ENCODE peak calls at places on chromosomes 13 and 19, in four cellular contexts. D is brain microvascular endothelial cell, R is esophagus squamous epithelium, C is ascending aorta. J is an unnamed sample.

GRCh38 chr19:48964205-48965032 is 690 bp upstream of the FTL start:
- DNase-seq in D (peak; percentile 45), R (no peak), C (no peak), J (no peak)

GRCh38 chr13:98014766-98015165 is 61.3 kb downstream of the IPO5 start:
- DNase-seq in D (peak; percentile 49), R (no peak), C (no peak), J (peak; percentile 15)

GRCh38 chr19:50723069-50723468 is at the start of gene CLEC11A:
- DNase-seq in D (peak; percentile 52), R (no peak), C (no peak), J (no peak)

GRCh38 chr13:40149611-40150283 is 494.3 kb downstream of the COG6 start:
- DNase-seq in D (peak; percentile 86), R (no peak), C (peak; percentile 75), J (peak; percentile 59)

GRCh38 chr13:23550164-23550563 is 20.0 kb upstream of the TNFRSF19 start:
- DNase-seq in D (no peak), R (no peak), C (no peak), J (no peak)

GRCh38 chr13:110813646-110814624 is 100.4 kb downstream of the ING1 start:
- DNase-seq in D (no peak), R (no peak), C (no peak), J (no peak)

GRCh38 chr13:39106216-39106995 is 68.2 kb downstream of the NHLRC3 start:
- DNase-seq in D (no peak), R (no peak), C (no peak), J (no peak)

GRCh38 chr13:33859691-33860303 is 41.8 kb downstream of the RFC3 start:
- DNase-seq in D (no peak), R (no peak), C (no peak), J (peak; percentile 45)

GRCh38 chr13:97434417-97435296 is 688 bp downstream of the RAP2A start:
- DNase-seq in D (peak; percentile 34), R (peak; percentile 25), C (peak; percentile 73), J (no peak)

GRCh38 chr19:27974082-27974513 is 1238.9 kb downstream of the UQCRFS1 start:
- DNase-seq in D (peak; percentile 4), R (no peak), C (no peak), J (no peak)

GRCh38 chr13:20647758-20648157 is 55.7 kb upstream of the IL17D start:
- DNase-seq in D (no peak), R (no peak), C (no peak), J (no peak)

GRCh38 chr19:6828698-6829633 is 56.5 kb downstream of the VAV1 start:
- DNase-seq in D (no peak), R (no peak), C (no peak), J (peak; percentile 51)

GRCh38 chr13:92591117-92591516 is 635.5 kb upstream of the GPC6 start:
- DNase-seq in D (no peak), R (no peak), C (no peak), J (no peak)

GRCh38 chr13:42547615-42548014 is 26.3 kb upstream of the TNFSF11 start:
- DNase-seq in D (no peak), R (no peak), C (no peak), J (no peak)

GRCh38 chr19:6738726-6739389 is 622 bp upstream of the TRIP10 start:
- DNase-seq in D (no peak), R (no peak), C (peak; percentile 69), J (no peak)

GRCh38 chr19:55809381-55810058 is 22.3 kb downstream of the NLRP11 start:
- DNase-seq in D (peak; percentile 32), R (peak; percentile 21), C (peak; percentile 62), J (no peak)

GRCh38 chr19:29526730-29527499 is 1.1 kb downstream of the VSTM2B start:
- DNase-seq in D (no peak), R (no peak), C (no peak), J (no peak)

GRCh38 chr19:33373701-33374405 is at the start of gene CEBPG:
- DNase-seq in D (no peak), R (no peak), C (no peak), J (peak; percentile 70)

GRCh38 chr13:74210693-74211393 is 76.6 kb upstream of the KLF12 start:
- DNase-seq in D (peak; percentile 98), R (no peak), C (peak; percentile 89), J (peak; percentile 8)

GRCh38 chr13:99062593-99062992 is 84.7 kb upstream of the DOCK9 start:
- DNase-seq in D (peak; percentile 42), R (no peak), C (no peak), J (peak; percentile 30)

GRCh38 chr13:36297259-36297599 is 385 bp downstream of the CCDC169 start:
- DNase-seq in D (no peak), R (no peak), C (no peak), J (peak; percentile 28)

GRCh38 chr19:12872941-12873890 is 8.0 kb downstream of the DNASE2 start:
- DNase-seq in D (peak; percentile 52), R (no peak), C (no peak), J (peak; percentile 94)

GRCh38 chr19:39915848-39916215 is 18.6 kb downstream of the FCGBP start:
- DNase-seq in D (no peak), R (no peak), C (no peak), J (no peak)

GRCh38 chr13:20181180-20181579 is 11.6 kb downstream of the GJB2 start:
- DNase-seq in D (no peak), R (no peak), C (no peak), J (no peak)

GRCh38 chr19:17719730-17720486 is 628 bp downstream of the MAP1S start:
- DNase-seq in D (no peak), R (no peak), C (no peak), J (peak; percentile 76)

GRCh38 chr13:80195649-80196048 is 145.3 kb downstream of the SPRY2 start:
- DNase-seq in D (no peak), R (no peak), C (no peak), J (no peak)

GRCh38 chr19:6723738-6724137 is 3.3 kb upstream of the C3 start:
- DNase-seq in D (no peak), R (no peak), C (no peak), J (no peak)

GRCh38 chr13:20127563-20128458 is 33.0 kb downstream of the GJA3 start:
- DNase-seq in D (no peak), R (no peak), C (peak; percentile 83), J (no peak)

GRCh38 chr13:29754486-29754806 is 96.0 kb downstream of the UBL3 start:
- DNase-seq in D (peak; percentile 45), R (no peak), C (no peak), J (no peak)

GRCh38 chr19:2226051-2226839 is 9.9 kb downstream of the PLEKHJ1 start:
- DNase-seq in D (no peak), R (no peak), C (no peak), J (no peak)

GRCh38 chr13:63389756-63390155 is 1974.1 kb upstream of the PCDH20 start:
- DNase-seq in D (no peak), R (no peak), C (no peak), J (no peak)

GRCh38 chr19:15379083-15379995 is at the start of gene AKAP8:
- DNase-seq in D (peak; percentile 98), R (peak; percentile 88), C (peak; percentile 99), J (peak; percentile 100)
- TF ChIP-seq CTCF in D (no peak), R (no peak), C (no peak), J (no peak)

GRCh38 chr19:3362217-3362907 is 4.0 kb upstream of the NFIC start:
- DNase-seq in D (no peak), R (no peak), C (no peak), J (no peak)
- H3K27ac ChIP-seq in D (no peak overlapping the region), R (peak overlapping the region; percentile 99), C (peak overlapping the region; percentile 94), J (peak overlapping the region; percentile 93)

DNA sequence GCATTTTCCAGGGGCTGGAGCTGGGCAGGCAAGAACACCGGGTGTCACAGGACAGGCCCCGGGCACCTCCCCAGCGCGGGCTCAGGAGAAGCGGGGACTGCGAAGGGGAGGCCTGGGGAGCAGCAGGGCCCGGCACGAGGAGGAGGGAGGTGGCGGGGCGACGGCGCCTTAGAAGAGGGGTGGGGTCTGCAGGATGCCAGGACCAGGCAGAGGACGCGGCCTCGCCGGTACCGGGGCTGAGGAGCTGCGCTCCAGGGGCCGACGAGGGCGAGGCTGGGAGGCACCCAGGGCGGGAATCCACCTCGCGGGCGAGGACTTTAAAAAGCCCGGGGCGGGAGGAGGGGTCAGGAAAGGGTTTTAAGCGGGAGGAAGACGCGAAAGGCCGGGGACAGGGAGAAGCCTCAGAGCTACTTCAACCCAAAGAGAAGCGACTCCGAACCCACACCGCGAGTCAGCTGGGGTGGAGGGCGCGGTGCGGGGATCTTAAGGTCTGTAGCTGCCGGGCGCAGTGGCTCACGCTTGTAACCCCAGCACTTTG is 665 bp downstream of the ZNF347 start:
- DNase-seq in D (no peak), R (no peak), C (peak; percentile 65), J (peak; percentile 30)
- TF ChIP-seq CTCF in D (no peak), R (no peak), C (no peak), J (no peak)

DNA sequence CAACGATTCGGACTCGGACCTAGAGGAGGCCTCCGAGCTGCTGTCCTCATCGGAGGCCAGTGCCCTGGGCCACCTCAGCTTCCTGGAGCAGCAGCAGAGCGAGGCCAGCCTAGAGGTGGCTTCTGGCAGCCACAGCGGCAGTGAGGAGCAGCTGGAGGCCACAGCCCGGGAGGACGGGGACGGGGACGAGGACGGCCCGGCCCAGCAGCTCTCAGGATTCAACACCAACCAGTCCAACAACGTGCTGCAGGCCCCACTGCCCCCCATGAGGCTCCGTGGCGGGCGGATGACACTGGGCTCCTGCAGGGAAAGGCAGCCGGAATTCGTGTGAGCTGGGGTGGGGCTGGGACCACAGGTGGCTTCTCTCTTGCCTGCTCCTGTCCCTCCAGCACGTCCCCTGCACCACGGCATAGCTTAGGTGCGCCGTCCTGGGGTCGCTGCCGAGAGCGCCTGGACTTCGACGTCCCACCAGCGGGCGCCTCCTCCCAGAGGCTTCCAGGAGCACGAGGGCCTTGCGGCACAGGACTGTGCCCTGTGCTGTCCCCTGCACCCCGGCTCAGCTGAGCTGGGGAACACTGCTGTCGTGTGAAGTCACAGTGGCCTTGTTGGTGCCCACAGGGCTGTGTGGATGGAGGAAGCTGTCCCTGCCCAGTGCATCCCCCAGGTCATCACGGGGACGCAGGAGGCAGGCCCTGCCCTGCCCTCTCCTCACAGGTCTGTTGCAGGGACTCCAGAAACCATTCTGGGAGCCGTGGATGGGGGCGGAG is 9.3 kb downstream of the POLR2E start:
- DNase-seq in D (no peak), R (no peak), C (no peak), J (no peak)
- H3K27ac ChIP-seq in D (no peak overlapping the region), R (no peak overlapping the region), C (no peak overlapping the region), J (peak overlapping the region; percentile 84)

DNA sequence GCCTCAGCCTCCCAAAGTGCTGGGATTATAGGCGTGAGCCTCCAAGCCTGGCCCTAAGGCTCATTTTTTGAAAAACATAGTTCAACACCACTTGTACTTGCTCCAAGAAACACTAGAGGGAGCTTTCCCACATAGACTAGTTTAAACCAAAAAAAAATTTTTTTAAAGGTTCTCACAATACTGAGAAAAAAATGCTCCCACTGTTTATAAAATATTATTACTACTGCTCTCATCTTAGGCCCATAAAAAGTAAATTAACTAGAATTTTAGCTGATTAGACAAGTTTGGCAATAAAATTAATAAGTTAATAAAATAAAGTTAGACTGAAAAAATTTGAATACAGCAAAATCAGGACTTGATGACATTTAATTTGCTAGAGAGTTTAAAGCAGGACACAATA is 109.5 kb downstream of the TBC1D4 start:
- DNase-seq in D (peak; percentile 48), R (no peak), C (no peak), J (peak; percentile 50)
- TF ChIP-seq CTCF in D (peak; percentile 63), R (peak; percentile 75), C (peak; percentile 73), J (peak; percentile 78)

GRCh38 chr19:16125738-16126495 is 14.2 kb downstream of the RAB8A start:
- DNase-seq in D (no peak), R (no peak), C (no peak), J (no peak)

GRCh38 chr19:16127776-16128371 is 15.6 kb upstream of the HSH2D start:
- DNase-seq in D (no peak), R (no peak), C (no peak), J (no peak)

GRCh38 chr19:16121967-16122366 is 10.3 kb downstream of the RAB8A start:
- DNase-seq in D (no peak), R (no peak), C (no peak), J (no peak)

GRCh38 chr19:16127080-16127479 is 15.4 kb downstream of the RAB8A start:
- DNase-seq in D (no peak), R (no peak), C (no peak), J (no peak)

GRCh38 chr19:16124953-16125352 is 13.3 kb downstream of the RAB8A start:
- DNase-seq in D (no peak), R (no peak), C (no peak), J (no peak)
- H3K27ac ChIP-seq in D (no peak overlapping the region), R (no peak overlapping the region), C (no peak overlapping the region), J (peak overlapping the region; percentile 14)

J was measured in RWPE1.